ENCODE peak calls at places on chromosomes 12 and 14, in nine cellular contexts. H, F, S, K, Y, O, V, N and A are unnamed samples.
A peak's percentile ranks its signal among the peaks of the same experiment; 100 is the strongest.

GRCh38 chr14:99537399-99537798 is 56.2 kb downstream of the CCNK start:
- DNase-seq in F (no peak), O (peak; percentile 59), H (no peak), K (peak; percentile 67), S (no peak), V (no peak), Y (no peak), N (peak; percentile 53), A (no peak)

GRCh38 chr14:64812412-64812811 is 67.3 kb downstream of the SPTB start:
- DNase-seq in H (peak; percentile 38), Y (no peak), N (no peak), F (no peak), K (peak; percentile 54), O (no peak), S (peak; percentile 20), V (no peak), A (no peak)

GRCh38 chr14:59207506-59207933 is 19.1 kb downstream of the DAAM1 start:
- DNase-seq in S (no peak), V (no peak), N (no peak), H (no peak), Y (no peak), K (no peak), F (no peak), O (no peak), A (no peak)

GRCh38 chr14:64682173-64682710 is 22.0 kb upstream of the PLEKHG3 start:
- DNase-seq in V (no peak), Y (peak; percentile 45), N (peak; percentile 79), O (no peak), K (peak; percentile 67), S (no peak), H (no peak), F (no peak), A (no peak)

GRCh38 chr14:59619071-59619470 is 42.5 kb upstream of the CCDC175 start:
- DNase-seq in S (no peak), V (no peak), H (no peak), F (no peak), K (no peak), N (no peak), O (no peak), Y (no peak), A (no peak)

GRCh38 chr14:80095623-80096022 is 115.7 kb downstream of the DIO2 start:
- DNase-seq in S (no peak), O (no peak), K (peak; percentile 1), F (no peak), N (peak; percentile 42), H (no peak), Y (no peak), V (no peak), A (no peak)

GRCh38 chr12:8080131-8080530 is 1.9 kb upstream of the NECAP1 start:
- DNase-seq in N (no peak), O (no peak), Y (no peak), F (no peak), K (no peak), S (no peak), H (no peak), V (no peak), A (no peak)

GRCh38 chr14:94467728-94468520 is 8.1 kb downstream of the SERPINA9 start:
- DNase-seq in F (no peak), N (no peak), S (no peak), O (no peak), V (no peak), H (no peak), K (no peak), Y (no peak), A (no peak)

GRCh38 chr14:101992708-101993107 is 28.3 kb downstream of the DYNC1H1 start:
- DNase-seq in Y (no peak), H (no peak), N (no peak), F (no peak), O (no peak), K (no peak), V (no peak), S (no peak), A (no peak)

GRCh38 chr12:4987076-4987775 is 56.5 kb upstream of the KCNA5 start:
- DNase-seq in K (no peak), N (peak; percentile 0), H (no peak), Y (no peak), F (no peak), V (no peak), S (no peak), O (no peak), A (no peak)